ENCODE peak calls at places on chromosome 6, in six cellular contexts. C, E, B, I, U and W are unnamed samples.

GRCh38 chr6:108453601-108454157 is 107.0 kb upstream of the FOXO3 start:
- DNase-seq in U (no peak), C (no peak), B (no peak), E (no peak), I (no peak), W (no peak)

GRCh38 chr6:132491303-132491702 is 21.6 kb downstream of the STX7 start:
- DNase-seq in U (no peak), B (no peak), I (no peak), E (no peak), C (no peak), W (no peak)

GRCh38 chr6:11473008-11473740 is 64.4 kb upstream of the TMEM170B start:
- DNase-seq in B (no peak), I (no peak), U (no peak), C (no peak), E (no peak), W (no peak)

GRCh38 chr6:90406142-90406794 is 109.6 kb upstream of the BACH2 start:
- DNase-seq in U (no peak), E (no peak), B (peak; percentile 35), I (no peak), C (peak; percentile 34), W (no peak)

GRCh38 chr6:21587925-21588811 is 5.4 kb upstream of the SOX4 start:
- DNase-seq in I (peak; percentile 82), B (peak; percentile 10), C (peak; percentile 24), E (no peak), U (no peak), W (peak; percentile 57)

GRCh38 chr6:129801909-129802308 is 59.2 kb downstream of the TMEM244 start:
- DNase-seq in C (no peak), U (no peak), E (no peak), I (no peak), B (no peak), W (no peak)

GRCh38 chr6:170439366-170440351 is 113.4 kb downstream of the PSMB1 start:
- DNase-seq in C (no peak), U (no peak), E (no peak), B (no peak), I (no peak), W (peak; percentile 13)

GRCh38 chr6:111972714-111973678 is 80.9 kb upstream of the CCN6 start:
- DNase-seq in I (peak; percentile 39), E (no peak), B (no peak), C (peak; percentile 2), U (peak; percentile 38), W (no peak)

GRCh38 chr6:72413884-72414283 is 208.0 kb upstream of the KCNQ5 start:
- DNase-seq in E (no peak), I (no peak), U (no peak), C (no peak), B (peak; percentile 65), W (peak; percentile 34)

GRCh38 chr6:49333345-49334120 is 129.5 kb downstream of the MMUT start:
- DNase-seq in U (no peak), I (no peak), E (no peak), C (no peak), B (no peak), W (no peak)

GRCh38 chr6:120681204-120681603 is 653.1 kb downstream of the TBC1D32 start:
- DNase-seq in C (no peak), B (no peak), E (no peak), U (no peak), I (no peak), W (no peak)

GRCh38 chr6:127267742-127268588 is 1.3 kb downstream of the RNF146 start:
- DNase-seq in C (peak; percentile 1), B (peak; percentile 12), U (no peak), E (no peak), I (no peak), W (no peak)

GRCh38 chr6:135280375-135281136 is 99.4 kb downstream of the MYB start:
- DNase-seq in I (no peak), C (no peak), U (no peak), E (no peak), B (no peak), W (no peak)

GRCh38 chr6:168217880-168218537 is 101.6 kb downstream of the DACT2 start:
- DNase-seq in U (no peak), C (no peak), E (no peak), I (no peak), B (no peak), W (no peak)

GRCh38 chr6:10316327-10316726 is 98.5 kb downstream of the TFAP2A start:
- DNase-seq in B (no peak), C (no peak), I (no peak), E (no peak), U (no peak), W (no peak)

GRCh38 chr6:64664480-64664879 is 1028.9 kb downstream of the PHF3 start:
- DNase-seq in U (no peak), C (no peak), E (no peak), I (no peak), B (no peak), W (no peak)

GRCh38 chr6:110951986-110952794 is 6.3 kb upstream of the GTF3C6 start:
- DNase-seq in E (no peak), U (no peak), C (peak; percentile 83), I (no peak), B (peak; percentile 96), W (no peak)

GRCh38 chr6:31222496-31222895 is 49.4 kb downstream of the HLA-C start:
- DNase-seq in U (no peak), C (no peak), B (no peak), E (no peak), I (no peak), W (no peak)

GRCh38 chr6:138107752-138108592 is 753 bp upstream of the PERP start:
- DNase-seq in C (peak; percentile 46), E (no peak), U (no peak), B (peak; percentile 73), I (no peak), W (peak; percentile 70)

GRCh38 chr6:36853325-36853724 is 14.1 kb upstream of the CPNE5 start:
- DNase-seq in I (peak; percentile 37), U (no peak), C (no peak), E (no peak), B (no peak), W (no peak)

GRCh38 chr6:163346529-163346961 is 68.0 kb upstream of the QKI start:
- DNase-seq in C (no peak), I (no peak), U (no peak), E (no peak), B (no peak), W (no peak)

GRCh38 chr6:101086473-101086872 is 205.3 kb upstream of the ASCC3 start:
- DNase-seq in C (no peak), E (no peak), B (no peak), I (no peak), U (no peak), W (no peak)

GRCh38 chr6:129659590-129660345 is 50.2 kb downstream of the ARHGAP18 start:
- DNase-seq in I (no peak), E (no peak), C (no peak), U (no peak), B (no peak), W (no peak)

GRCh38 chr6:145214570-145214969 is 520.8 kb downstream of the EPM2A start:
- DNase-seq in C (no peak), U (no peak), B (peak; percentile 47), E (no peak), I (no peak), W (no peak)

GRCh38 chr6:160930547-160931377 is 60.8 kb upstream of the MAP3K4 start:
- DNase-seq in B (peak; percentile 30), C (peak; percentile 72), E (no peak), I (peak; percentile 84), U (peak; percentile 58), W (peak; percentile 76)

GRCh38 chr6:97850458-97851218 is 567.6 kb upstream of the MMS22L start:
- DNase-seq in I (no peak), E (no peak), B (no peak), C (no peak), U (no peak), W (no peak)

GRCh38 chr6:88780714-88781389 is 182.6 kb downstream of the RNGTT start:
- DNase-seq in E (peak; percentile 63), C (no peak), B (peak; percentile 60), I (peak; percentile 34), U (no peak), W (no peak)

GRCh38 chr6:40743226-40743625 is 156.1 kb upstream of the LRFN2 start:
- DNase-seq in E (no peak), B (no peak), I (no peak), U (no peak), C (no peak), W (no peak)

GRCh38 chr6:41958022-41958856 is 16.6 kb upstream of the CCND3 start:
- DNase-seq in B (no peak), I (no peak), U (no peak), E (no peak), C (no peak), W (no peak)

GRCh38 chr6:166526937-166527336 is 59.5 kb downstream of the RAMACL start:
- DNase-seq in U (no peak), E (no peak), I (peak; percentile 67), C (no peak), B (no peak), W (no peak)
- H3K4me3 ChIP-seq in U (no peak overlapping the region), E (no peak overlapping the region), I (no peak overlapping the region), C (no peak overlapping the region), B (no peak overlapping the region), W (no peak overlapping the region)

GRCh38 chr6:116217069-116217468 is 36.8 kb downstream of the TSPYL4 start:
- DNase-seq in U (no peak), B (peak; percentile 56), C (peak; percentile 3), E (no peak), I (no peak), W (no peak)
- TF ChIP-seq CTCF in U (peak; percentile 49), B (peak; percentile 61), C (peak; percentile 41), E (peak; percentile 30), I (peak; percentile 42), W (peak; percentile 31)

DNA sequence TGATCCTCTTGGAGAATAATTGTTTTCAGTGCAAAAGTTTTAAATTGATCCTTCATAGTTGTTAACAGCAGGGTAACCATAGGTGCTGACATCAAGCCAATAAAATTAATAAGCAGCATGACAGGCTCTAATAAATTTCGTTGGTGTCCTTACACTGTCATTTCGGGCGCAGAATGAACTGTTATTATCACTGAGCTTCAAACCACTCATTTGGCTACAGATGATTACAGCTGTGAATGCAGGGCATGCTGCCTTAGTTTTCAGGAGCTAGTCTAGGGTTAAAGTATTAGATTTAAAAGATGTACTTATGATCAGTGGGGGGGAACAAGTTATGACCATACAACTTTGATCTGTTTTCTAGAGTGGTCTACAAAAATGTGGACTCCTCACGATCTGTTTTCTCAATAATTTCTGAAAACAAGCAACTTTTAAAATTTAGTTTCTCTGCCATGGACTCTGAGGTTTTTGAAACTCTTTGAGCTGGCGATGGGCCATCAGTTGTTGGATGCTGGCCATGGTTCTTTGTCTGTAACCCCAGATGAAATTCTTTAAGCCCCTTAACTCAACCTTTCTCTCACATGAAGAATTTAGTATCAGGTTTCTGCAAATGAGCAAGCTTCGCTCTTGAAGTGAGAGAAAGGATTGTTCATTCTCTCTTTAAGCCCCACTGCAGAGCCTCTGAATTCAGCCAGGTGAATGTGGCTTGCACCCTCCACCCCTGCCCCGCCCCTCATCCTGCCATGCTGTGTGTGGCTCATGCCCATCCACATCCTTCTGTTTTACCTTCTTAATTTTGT is 99.1 kb upstream of the MTHFD1L start:
- DNase-seq in C (no peak), E (no peak), I (peak; percentile 62), B (no peak), U (no peak), W (no peak)
- TF ChIP-seq EP300 in C (no peak), E (no peak), I (no peak), B (no peak), U (no peak), W (no peak)

GRCh38 chr6:35522660-35523658 is 10.3 kb upstream of the TULP1 start:
- DNase-seq in U (peak; percentile 57), E (peak; percentile 28), I (peak; percentile 86), C (peak; percentile 65), B (peak; percentile 59), W (peak; percentile 81)
- H3K4me3 ChIP-seq in U (peak overlapping the region; percentile 36), E (peak overlapping the region; percentile 43), I (peak overlapping the region; percentile 22), C (no peak overlapping the region), B (peak overlapping the region; percentile 7), W (peak overlapping the region; percentile 12)